ENCODE peak calls at places on chromosomes 7 and 10, in five cellular contexts. S is K562, M is A549, J is IMR-90, N is HepG2. U is an unnamed sample.

GRCh38 chr10:102435529-102436233 is 3.3 kb upstream of the CUEDC2 start:
- DNase-seq in S (peak; percentile 91), M (no peak), J (no peak), N (no peak), U (no peak)

GRCh38 chr7:139777304-139777890 is 401 bp downstream of the HIPK2 start:
- DNase-seq in S (peak; percentile 64), M (peak; percentile 43), J (no peak), N (no peak), U (peak; percentile 89)

GRCh38 chr7:57399251-57399940 is 50.6 kb upstream of the ZNF716 start:
- DNase-seq in S (no peak), M (no peak), J (no peak), N (no peak), U (no peak)

GRCh38 chr7:28316489-28316888 is 95.8 kb upstream of the CREB5 start:
- DNase-seq in S (no peak), M (no peak), J (peak; percentile 86), N (no peak), U (no peak)

GRCh38 chr10:11411926-11412545 is 199.4 kb downstream of the USP6NL start:
- DNase-seq in S (peak; percentile 29), M (no peak), J (no peak), N (no peak), U (no peak)

GRCh38 chr7:155533827-155534690 is 12.3 kb downstream of the CNPY1 start:
- DNase-seq in S (peak; percentile 60), M (peak; percentile 87), J (no peak), N (peak; percentile 16), U (peak; percentile 92)

GRCh38 chr10:3668276-3668960 is 116.6 kb downstream of the KLF6 start:
- DNase-seq in S (peak; percentile 87), M (no peak), J (peak; percentile 84), N (peak; percentile 55), U (no peak)

GRCh38 chr7:25359471-25360059 is 131.3 kb upstream of the NPVF start:
- DNase-seq in S (no peak), M (no peak), J (no peak), N (no peak), U (peak; percentile 62)

GRCh38 chr7:75048435-75049379 is 24.9 kb downstream of the RCC1L start:
- DNase-seq in S (no peak), M (no peak), J (peak; percentile 75), N (no peak), U (no peak)

GRCh38 chr7:55130079-55130476 is 111.3 kb downstream of the EGFR start:
- DNase-seq in S (no peak), M (peak; percentile 13), J (peak; percentile 41), N (no peak), U (no peak)

GRCh38 chr7:34036069-34036920 is 131.0 kb downstream of the BMPER start:
- DNase-seq in S (peak; percentile 34), M (peak; percentile 21), J (peak; percentile 33), N (peak; percentile 84), U (no peak)

GRCh38 chr7:41921453-41921912 is 218.6 kb upstream of the INHBA start:
- DNase-seq in S (no peak), M (no peak), J (peak; percentile 61), N (no peak), U (no peak)

GRCh38 chr7:151252961-151253691 is 4.6 kb upstream of the SMARCD3 start:
- DNase-seq in S (no peak), M (no peak), J (no peak), N (no peak), U (no peak)

GRCh38 chr10:70462349-70462984 is 16.1 kb upstream of the PALD1 start:
- DNase-seq in S (no peak), M (no peak), J (no peak), N (no peak), U (peak; percentile 68)

GRCh38 chr7:101826081-101826835 is 8.8 kb downstream of the CUX1 start:
- DNase-seq in S (no peak), M (no peak), J (no peak), N (no peak), U (no peak)

GRCh38 chr7:78388982-78389381 is 590.4 kb downstream of the PHTF2 start:
- DNase-seq in S (no peak), M (no peak), J (no peak), N (no peak), U (peak; percentile 11)

GRCh38 chr7:156650042-156650441 is 9.5 kb downstream of the RNF32 start:
- DNase-seq in S (peak; percentile 73), M (no peak), J (no peak), N (peak; percentile 57), U (peak; percentile 56)

DNA sequence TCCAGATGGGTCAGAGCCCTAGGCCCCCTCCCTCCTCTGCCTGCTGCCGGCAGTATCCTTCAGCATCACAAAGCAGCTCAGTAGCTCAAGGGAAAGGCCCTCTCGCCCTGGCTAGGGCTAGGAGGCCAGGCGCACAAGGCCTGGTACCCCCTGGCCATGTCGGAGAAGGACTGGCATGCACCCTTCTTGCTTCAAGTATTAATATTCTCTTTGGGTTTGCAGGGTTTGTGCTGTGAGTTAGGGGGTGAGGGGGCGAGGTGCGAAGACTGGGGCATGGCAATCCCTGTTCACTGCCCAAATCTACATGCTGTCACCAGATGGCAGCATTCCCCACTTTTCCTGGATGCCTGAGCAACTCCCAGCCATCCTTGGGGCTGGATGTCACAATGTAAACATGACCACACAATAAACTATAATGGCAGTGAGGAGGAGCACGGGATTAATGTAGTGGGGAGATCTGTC is 105.2 kb downstream of the NEURL1 start:
- DNase-seq in S (peak; percentile 70), M (peak; percentile 95), J (peak; percentile 82), N (peak; percentile 72), U (peak; percentile 88)
- TF ChIP-seq SMC3 in S (peak; percentile 70), M (peak; percentile 80), J (peak; percentile 85), N (peak; percentile 56), U (peak; percentile 91)

DNA sequence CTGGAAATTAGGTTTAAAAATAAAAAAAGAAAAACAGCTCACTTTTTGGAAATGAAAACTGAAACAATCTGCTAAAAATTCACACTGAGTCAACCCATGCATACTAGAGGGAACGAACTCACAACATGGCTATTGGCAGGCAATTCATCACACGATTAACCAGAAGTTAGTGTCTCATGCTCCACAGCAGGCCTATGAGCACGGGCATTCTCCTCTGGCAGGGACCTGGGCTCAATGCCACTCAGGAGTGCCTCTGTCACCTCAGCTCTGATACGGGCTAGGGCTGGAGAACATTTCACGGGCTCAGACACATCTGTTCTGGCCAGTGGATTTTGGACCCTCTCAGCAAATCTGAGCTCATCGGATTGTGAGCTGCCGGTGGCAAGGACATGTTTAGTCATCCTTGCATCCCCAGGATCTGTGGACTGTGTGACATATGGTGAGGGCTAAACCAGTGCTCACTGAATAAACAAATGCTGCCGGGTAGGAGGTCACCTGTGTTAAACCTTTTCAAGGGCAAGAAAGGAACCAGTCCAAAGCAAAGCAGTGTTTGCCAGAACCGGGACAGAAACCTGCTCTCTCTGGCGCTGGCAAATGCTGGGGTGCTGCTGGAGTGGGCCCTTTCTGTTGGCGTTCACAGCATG is 40.1 kb downstream of the POLR3A start:
- DNase-seq in S (no peak), M (no peak), J (peak; percentile 22), N (peak; percentile 94), U (no peak)
- TF ChIP-seq SMC3 in S (no peak), M (no peak), J (no peak), N (peak; percentile 21), U (no peak)

GRCh38 chr10:72697711-72698110 is 5.8 kb downstream of the MCU start:
- DNase-seq in S (no peak), M (no peak), J (no peak), N (no peak), U (no peak)

GRCh38 chr10:72704117-72704516 is 12.2 kb downstream of the MCU start:
- DNase-seq in S (no peak), M (no peak), J (no peak), N (no peak), U (no peak)

GRCh38 chr10:72702868-72703581 is 11.1 kb downstream of the MCU start:
- DNase-seq in S (no peak), M (no peak), J (peak; percentile 67), N (no peak), U (no peak)
- TF ChIP-seq SMC3 in S (no peak), M (no peak), J (peak; percentile 24), N (no peak), U (no peak)

DNA sequence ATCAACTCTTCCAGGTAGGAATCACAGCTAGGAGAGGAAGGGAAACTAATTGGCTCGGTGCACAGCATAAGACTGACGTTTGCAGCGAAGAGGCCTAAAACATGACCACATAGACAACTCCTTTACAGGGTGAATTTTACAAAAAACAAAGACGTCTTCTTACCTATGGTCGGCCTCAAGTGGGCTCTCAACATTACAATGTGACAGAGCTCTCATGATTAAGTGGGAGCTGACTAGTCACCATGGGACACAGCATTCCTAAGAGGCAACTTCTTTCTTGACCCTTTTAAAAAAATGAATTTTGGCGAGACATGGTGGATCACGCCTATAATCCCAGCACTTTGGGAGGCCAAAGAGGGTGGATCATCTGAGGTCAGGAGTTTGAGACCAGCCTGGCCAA is 4.6 kb downstream of the PDIA4 start:
- DNase-seq in S (no peak), M (no peak), J (no peak), N (no peak), U (no peak)
- TF ChIP-seq SMC3 in S (no peak), M (no peak), J (no peak), N (no peak), U (no peak)

GRCh38 chr10:34319197-34319846 is 495.8 kb downstream of the PARD3 start:
- DNase-seq in S (peak; percentile 15), M (no peak), J (peak; percentile 97), N (peak; percentile 64), U (peak; percentile 9)
- TF ChIP-seq SMC3 in S (no peak), M (no peak), J (no peak), N (no peak), U (no peak)

DNA sequence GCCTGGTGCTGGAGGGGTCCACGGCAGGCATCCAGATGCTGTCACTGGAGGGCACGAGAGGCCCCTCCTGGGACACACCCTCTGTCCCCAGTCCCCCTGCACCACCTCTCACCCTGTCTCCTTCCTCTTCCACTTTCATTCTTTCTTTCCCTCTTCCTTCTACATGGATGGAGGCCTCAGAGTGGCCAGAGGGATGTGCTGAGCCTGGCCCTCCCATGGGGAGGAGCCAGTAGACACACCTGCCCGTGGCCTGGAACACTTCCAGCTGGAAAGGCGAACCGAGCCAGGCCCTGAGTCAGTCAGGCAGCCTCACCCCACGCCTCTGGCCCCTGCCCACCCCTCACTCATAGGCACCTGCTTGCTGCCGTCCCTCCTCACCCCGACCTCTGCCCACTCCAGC is 55.9 kb upstream of the MXI1 start:
- DNase-seq in S (no peak), M (no peak), J (no peak), N (no peak), U (no peak)
- TF ChIP-seq SMC3 in S (no peak), M (no peak), J (no peak), N (no peak), U (no peak)

GRCh38 chr10:43648083-43648391 is 644 bp downstream of the ZNF32 start:
- DNase-seq in S (peak; percentile 59), M (no peak), J (no peak), N (no peak), U (no peak)
- TF ChIP-seq SMC3 in S (no peak), M (no peak), J (no peak), N (no peak), U (no peak)

GRCh38 chr10:125868372-125868975 is 12.6 kb downstream of the DHX32 start:
- DNase-seq in S (peak; percentile 51), M (peak; percentile 28), J (peak; percentile 65), N (peak; percentile 48), U (peak; percentile 32)
- TF ChIP-seq SMC3 in S (peak; percentile 40), M (peak; percentile 74), J (peak; percentile 55), N (peak; percentile 48), U (peak; percentile 40)

GRCh38 chr7:45182856-45183710 is 25.5 kb downstream of the RAMP3 start:
- DNase-seq in S (no peak), M (no peak), J (no peak), N (no peak), U (no peak)
- TF ChIP-seq SMC3 in S (no peak), M (no peak), J (no peak), N (no peak), U (no peak)